ENCODE peak calls at places on chromosomes 1 and 21, in seven cellular contexts. W, M, X, B, C, T and O are unnamed samples.

GRCh38 chr1:231235526-231235925 is 5.5 kb upstream of the GNPAT start:
- DNase-seq in C (no peak), B (no peak), M (no peak), X (no peak), T (no peak), W (no peak), O (no peak)

GRCh38 chr1:238811211-238811610 is 575.2 kb upstream of the CHRM3 start:
- DNase-seq in X (no peak), M (no peak), B (no peak), T (no peak), W (no peak), C (no peak), O (no peak)

GRCh38 chr1:245180496-245180895 is 25.7 kb downstream of the KIF26B start:
- DNase-seq in T (no peak), C (no peak), M (no peak), X (no peak), B (no peak), W (no peak), O (no peak)

GRCh38 chr1:161209790-161210409 is 5.2 kb upstream of the FCER1G start:
- DNase-seq in X (peak; percentile 69), M (no peak), C (peak; percentile 86), B (peak; percentile 75), T (peak; percentile 79), W (no peak), O (peak; percentile 82)

GRCh38 chr1:87853576-87854351 is 525.1 kb downstream of the LMO4 start:
- DNase-seq in T (no peak), B (no peak), M (no peak), X (no peak), W (no peak), C (no peak), O (no peak)

GRCh38 chr1:214808845-214809460 is 206.0 kb downstream of the CENPF start:
- DNase-seq in T (no peak), M (no peak), W (no peak), B (no peak), C (no peak), X (no peak), O (no peak)

GRCh38 chr1:154589780-154590179 is 18.2 kb downstream of the ADAR start:
- DNase-seq in M (no peak), W (no peak), B (no peak), X (no peak), C (no peak), T (no peak), O (no peak)

GRCh38 chr1:59638172-59638800 is 176.5 kb upstream of the HOOK1 start:
- DNase-seq in X (peak; percentile 57), M (no peak), B (no peak), C (peak; percentile 55), W (no peak), T (no peak), O (no peak)

GRCh38 chr21:43956667-43957030 is 55.5 kb upstream of the TRAPPC10 start:
- DNase-seq in M (no peak), C (no peak), T (no peak), X (no peak), B (no peak), W (no peak), O (peak; percentile 44)

GRCh38 chr1:235021815-235022214 is 106.8 kb downstream of the TOMM20 start:
- DNase-seq in C (no peak), W (no peak), T (peak; percentile 34), M (no peak), X (no peak), B (no peak), O (no peak)

GRCh38 chr1:227732586-227733308 is 2.4 kb downstream of the JMJD4 start:
- DNase-seq in C (no peak), T (no peak), M (no peak), X (no peak), B (no peak), W (no peak), O (no peak)

GRCh38 chr1:59917026-59917784 is 9.4 kb downstream of the CYP2J2 start:
- DNase-seq in M (no peak), B (no peak), W (no peak), X (no peak), C (no peak), T (no peak), O (no peak)

GRCh38 chr1:224623743-224624333 is 7.7 kb downstream of the CNIH3 start:
- DNase-seq in X (no peak), C (peak; percentile 15), M (no peak), B (peak; percentile 81), W (no peak), T (no peak), O (no peak)

GRCh38 chr1:212609701-212610574 is 1.4 kb downstream of the ATF3 start:
- DNase-seq in W (no peak), T (no peak), M (no peak), B (peak; percentile 17), C (peak; percentile 53), X (no peak), O (no peak)

GRCh38 chr21:45560106-45561021 is 18.1 kb upstream of the SLC19A1 start:
- DNase-seq in C (no peak), B (no peak), T (peak; percentile 60), M (no peak), W (peak; percentile 9), X (no peak), O (no peak)

GRCh38 chr21:41824466-41825207 is 54.5 kb downstream of the PRDM15 start:
- DNase-seq in T (peak; percentile 51), W (no peak), X (no peak), C (no peak), B (no peak), M (no peak), O (no peak)

GRCh38 chr1:248670003-248670402 is 14.7 kb upstream of the OR2T27 start:
- DNase-seq in C (no peak), M (no peak), B (no peak), X (no peak), T (no peak), W (no peak), O (no peak)

GRCh38 chr1:187383366-187383765 is 554.6 kb downstream of the PLA2G4A start:
- DNase-seq in T (no peak), X (no peak), B (no peak), W (no peak), C (no peak), M (no peak), O (no peak)

GRCh38 chr1:206489980-206490534 is 17.3 kb upstream of the RASSF5 start:
- DNase-seq in B (peak; percentile 55), M (no peak), C (peak; percentile 90), X (peak; percentile 73), T (peak; percentile 81), W (peak; percentile 58), O (peak; percentile 69)

GRCh38 chr21:32001390-32001789 is 128.6 kb downstream of the HUNK start:
- DNase-seq in X (no peak), T (no peak), W (no peak), B (no peak), C (peak; percentile 31), M (no peak), O (no peak)

GRCh38 chr1:161945306-161945705 is 78.4 kb downstream of the OLFML2B start:
- DNase-seq in M (no peak), W (no peak), C (no peak), X (no peak), T (no peak), B (no peak), O (no peak)

GRCh38 chr1:245690153-245690552 is 535.4 kb downstream of the KIF26B start:
- DNase-seq in C (no peak), M (no peak), B (no peak), T (no peak), X (no peak), W (no peak), O (no peak)

DNA sequence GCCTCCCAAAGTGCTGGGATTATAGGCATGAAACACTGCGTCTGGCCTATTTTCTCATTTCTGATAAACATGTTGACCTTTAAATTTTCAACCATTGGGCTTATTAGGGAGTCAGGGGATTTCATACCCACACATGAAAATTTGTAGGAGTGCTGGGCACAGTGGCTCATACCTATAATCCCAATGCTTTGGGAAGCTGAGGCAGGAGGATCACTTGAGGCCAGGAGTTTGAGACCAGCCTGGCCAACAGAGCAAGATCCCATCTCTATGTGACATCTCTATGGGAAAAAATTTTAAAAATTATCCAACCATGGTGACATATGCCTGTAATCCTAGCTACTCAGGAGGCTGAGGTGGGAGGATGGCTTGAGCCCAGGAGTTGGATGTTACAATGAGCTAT is 10.5 kb upstream of the H3-3A start:
- DNase-seq in B (no peak), W (no peak), C (no peak), X (no peak), T (no peak), M (no peak), O (no peak)
- H3K4me1 ChIP-seq in B (no peaks in the 10 kb centered on the region), W (no peaks in the 10 kb centered on the region), C (peaks cover 3% of the 10 kb centered on the region), X (no peaks in the 10 kb centered on the region), T (no peaks in the 10 kb centered on the region), M (no peaks in the 10 kb centered on the region), O (no peaks in the 10 kb centered on the region)

GRCh38 chr1:94903318-94904009 is 23.4 kb downstream of the CNN3 start:
- DNase-seq in X (no peak), T (no peak), C (no peak), M (no peak), B (no peak), W (no peak), O (no peak)
- H3K27ac ChIP-seq in X (no peak overlapping the region), T (no peak overlapping the region), C (no peak overlapping the region), M (peak overlapping the region; percentile 11), B (no peak overlapping the region), W (peak overlapping the region; percentile 19), O (no peak overlapping the region)

GRCh38 chr1:1228187-1228586 is 3.6 kb downstream of the SDF4 start:
- DNase-seq in W (no peak), X (no peak), M (no peak), B (no peak), T (no peak), C (no peak), O (no peak)
- H3K4me1 ChIP-seq in W (peaks cover 21% of the 10 kb centered on the region), X (peaks cover 8% of the 10 kb centered on the region), M (peaks cover 20% of the 10 kb centered on the region), B (peaks cover 25% of the 10 kb centered on the region), T (peaks cover 24% of the 10 kb centered on the region), C (peaks cover 25% of the 10 kb centered on the region), O (peaks cover 35% of the 10 kb centered on the region)

GRCh38 chr1:8424539-8425116 is 106.7 kb downstream of the SLC45A1 start:
- DNase-seq in C (peak; percentile 84), X (peak; percentile 51), M (peak; percentile 15), T (peak; percentile 82), W (no peak), B (peak; percentile 70), O (no peak)

GRCh38 chr1:8423702-8424538 is 106.0 kb downstream of the SLC45A1 start:
- DNase-seq in W (no peak), M (peak; percentile 28), C (peak; percentile 65), T (peak; percentile 81), B (peak; percentile 54), X (peak; percentile 45), O (peak; percentile 50)

GRCh38 chr1:8425781-8426161 is 107.9 kb downstream of the SLC45A1 start:
- DNase-seq in W (no peak), C (no peak), T (no peak), B (no peak), M (no peak), X (no peak), O (no peak)

GRCh38 chr1:8426996-8427395 is 109.1 kb downstream of the SLC45A1 start:
- DNase-seq in C (no peak), M (no peak), W (no peak), X (no peak), T (no peak), B (no peak), O (no peak)

DNA sequence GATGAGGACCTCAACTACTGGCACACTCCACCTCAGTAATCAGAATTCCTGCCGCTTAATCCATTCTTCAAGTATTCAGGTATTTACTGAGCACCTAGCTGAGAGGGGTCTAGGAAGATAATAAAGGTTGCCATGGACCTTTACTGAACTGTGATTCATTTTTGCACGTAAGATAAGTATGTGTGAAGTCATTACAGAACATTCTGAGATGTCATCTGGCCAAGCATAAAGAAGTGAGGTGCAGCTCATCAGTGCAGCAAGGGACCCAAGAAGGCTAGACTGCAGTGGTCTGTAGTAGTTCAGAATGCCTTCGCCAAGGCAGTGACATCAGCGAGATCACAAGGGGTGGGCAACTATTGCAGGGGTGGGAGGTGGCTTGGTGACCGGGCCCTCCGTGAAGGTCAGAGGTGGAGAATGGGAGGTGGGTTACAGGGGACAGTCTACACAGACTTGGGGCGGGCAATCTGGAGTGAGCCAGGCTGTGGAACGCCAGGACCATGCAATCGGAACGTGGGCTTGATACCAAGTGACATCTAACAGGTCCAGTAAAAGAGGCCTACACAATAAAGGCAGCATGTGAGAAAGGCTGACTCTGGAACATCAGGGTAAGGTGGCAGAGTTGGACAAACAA is 107.4 kb downstream of the SLC45A1 start:
- DNase-seq in M (no peak), W (no peak), C (no peak), X (no peak), T (no peak), B (no peak), O (no peak)
- H3K27ac ChIP-seq in M (peak overlapping the region; percentile 96), W (peak overlapping the region; percentile 98), C (peak overlapping the region; percentile 98), X (peak overlapping the region; percentile 95), T (peak overlapping the region; percentile 99), B (no peak overlapping the region), O (peak overlapping the region; percentile 96)